ENCODE peak calls at places on chromosomes 11 and 22, in four cellular contexts. One of them, this sample, is unnamed.

GRCh38 chr11:533049-533585 is 2.3 kb downstream of the HRAS start:
- DNase-seq in GM12878: no peak
- DNase-seq in K562: no peak
- DNase-seq in A549: no peak
- DNase-seq in this sample: no peak

GRCh38 chr11:125084761-125085231 is 21.7 kb downstream of the SLC37A2 start:
- DNase-seq in GM12878: no peak
- DNase-seq in K562: no peak
- DNase-seq in A549: no peak
- DNase-seq in this sample: no peak

GRCh38 chr11:359181-359714 is 10.1 kb upstream of the B4GALNT4 start:
- DNase-seq in K562: no peak
- DNase-seq in GM12878: no peak
- DNase-seq in A549: no peak
- DNase-seq in this sample: no peak

GRCh38 chr11:113871331-113871730 is 4.0 kb downstream of the USP28 start:
- DNase-seq in K562: no peak
- DNase-seq in GM12878: no peak
- DNase-seq in A549: no peak
- DNase-seq in this sample: no peak

GRCh38 chr11:107929611-107930200 is 1.5 kb downstream of the RAB39A start:
- DNase-seq in K562: no peak
- DNase-seq in GM12878: no peak
- DNase-seq in A549: no peak
- DNase-seq in this sample: no peak

GRCh38 chr11:121137005-121137404 is 36.0 kb downstream of the TECTA start:
- DNase-seq in GM12878: no peak
- DNase-seq in K562: no peak
- DNase-seq in A549: no peak
- DNase-seq in this sample: no peak

GRCh38 chr22:43743929-43744643 is 68.0 kb downstream of the EFCAB6 start:
- DNase-seq in K562: no peak
- DNase-seq in A549: no peak
- DNase-seq in GM12878: no peak
- DNase-seq in this sample: no peak

GRCh38 chr11:117146521-117146920 is 2.4 kb downstream of the PAFAH1B2 start:
- DNase-seq in A549: no peak
- DNase-seq in GM12878: no peak
- DNase-seq in K562: no peak
- DNase-seq in this sample: no peak

GRCh38 chr11:60985991-60986915 is 14.8 kb downstream of the CD6 start:
- DNase-seq in K562: no peak
- DNase-seq in A549: peak
- DNase-seq in GM12878: no peak
- DNase-seq in this sample: no peak

GRCh38 chr22:18116634-18117033 is 6.0 kb downstream of the TUBA8 start:
- DNase-seq in GM12878: no peak
- DNase-seq in K562: no peak
- DNase-seq in A549: no peak
- DNase-seq in this sample: no peak

GRCh38 chr11:62223095-62223494 is 14.6 kb downstream of the SCGB2A1 start:
- DNase-seq in GM12878: no peak
- DNase-seq in A549: peak
- DNase-seq in K562: no peak
- DNase-seq in this sample: no peak

GRCh38 chr22:47279337-47279736 is 516.9 kb downstream of the TBC1D22A start:
- DNase-seq in GM12878: no peak
- DNase-seq in A549: no peak
- DNase-seq in K562: no peak
- DNase-seq in this sample: no peak

GRCh38 chr22:49930596-49931412 is 12.4 kb downstream of the CRELD2 start:
- DNase-seq in GM12878: peak
- DNase-seq in K562: peak
- DNase-seq in A549: peak
- DNase-seq in this sample: peak

GRCh38 chr11:27703453-27703852 is 3.2 kb upstream of the BDNF start:
- DNase-seq in GM12878: no peak
- DNase-seq in A549: peak
- DNase-seq in K562: no peak
- DNase-seq in this sample: no peak

GRCh38 chr11:104370478-104370877 is 206.5 kb upstream of the PDGFD start:
- DNase-seq in K562: no peak
- DNase-seq in GM12878: no peak
- DNase-seq in A549: no peak
- DNase-seq in this sample: no peak

GRCh38 chr11:96254087-96254486 is 88.9 kb downstream of the MAML2 start:
- DNase-seq in K562: no peak
- DNase-seq in A549: no peak
- DNase-seq in GM12878: peak
- DNase-seq in this sample: peak

GRCh38 chr11:13105237-13105844 is 96.2 kb downstream of the RASSF10 start:
- DNase-seq in A549: no peak
- DNase-seq in GM12878: no peak
- DNase-seq in K562: peak
- DNase-seq in this sample: no peak
- TF ChIP-seq BHLHE40 in A549: no peak
- TF ChIP-seq BHLHE40 in GM12878: no peak
- TF ChIP-seq BHLHE40 in K562: no peak
- TF ChIP-seq BHLHE40 in this sample: no peak

GRCh38 chr22:37202001-37202555 is 10.2 kb downstream of the SSTR3 start:
- DNase-seq in GM12878: no peak
- DNase-seq in A549: no peak
- DNase-seq in K562: no peak
- DNase-seq in this sample: no peak

GRCh38 chr22:37199839-37200161 is 11.8 kb upstream of the C1QTNF6 start:
- DNase-seq in A549: no peak
- DNase-seq in GM12878: no peak
- DNase-seq in K562: no peak
- DNase-seq in this sample: peak

GRCh38 chr22:37199103-37199838 is 11.2 kb upstream of the C1QTNF6 start:
- DNase-seq in A549: peak
- DNase-seq in K562: peak
- DNase-seq in GM12878: peak
- DNase-seq in this sample: peak

GRCh38 chr22:37202706-37203105 is 9.6 kb downstream of the SSTR3 start:
- DNase-seq in GM12878: no peak
- DNase-seq in A549: no peak
- DNase-seq in K562: no peak
- DNase-seq in this sample: no peak

GRCh38 chr22:37201066-37201820 is 11.0 kb downstream of the SSTR3 start:
- DNase-seq in GM12878: no peak
- DNase-seq in K562: no peak
- DNase-seq in A549: no peak
- DNase-seq in this sample: no peak
- TF ChIP-seq POLR2AphosphoS2 in GM12878: no peak
- TF ChIP-seq POLR2AphosphoS2 in K562: no peak
- TF ChIP-seq POLR2AphosphoS2 in A549: no peak
- TF ChIP-seq POLR2AphosphoS2 in this sample: no peak

GRCh38 chr22:28773461-28773867 is 969 bp downstream of the CCDC117 start:
- DNase-seq in A549: no peak
- DNase-seq in K562: no peak
- DNase-seq in GM12878: peak
- DNase-seq in this sample: no peak
- TF ChIP-seq BHLHE40 in A549: no peak
- TF ChIP-seq BHLHE40 in K562: no peak
- TF ChIP-seq BHLHE40 in GM12878: peak
- TF ChIP-seq BHLHE40 in this sample: no peak

GRCh38 chr11:77147668-77148321 is 19.7 kb downstream of the MYO7A start:
- DNase-seq in A549: no peak
- DNase-seq in GM12878: no peak
- DNase-seq in K562: no peak
- DNase-seq in this sample: no peak
- TF ChIP-seq POLR2AphosphoS2 in A549: no peak
- TF ChIP-seq POLR2AphosphoS2 in GM12878: no peak
- TF ChIP-seq POLR2AphosphoS2 in K562: no peak
- TF ChIP-seq POLR2AphosphoS2 in this sample: no peak

GRCh38 chr11:15889972-15890371 is 466.4 kb downstream of the SOX6 start:
- DNase-seq in A549: no peak
- DNase-seq in K562: no peak
- DNase-seq in GM12878: no peak
- DNase-seq in this sample: no peak

GRCh38 chr11:15896544-15896943 is 459.8 kb downstream of the SOX6 start:
- DNase-seq in A549: no peak
- DNase-seq in GM12878: no peak
- DNase-seq in K562: no peak
- DNase-seq in this sample: no peak

GRCh38 chr11:15896026-15896425 is 460.3 kb downstream of the SOX6 start:
- DNase-seq in K562: no peak
- DNase-seq in A549: no peak
- DNase-seq in GM12878: no peak
- DNase-seq in this sample: no peak

GRCh38 chr11:15889353-15889752 is 467.0 kb downstream of the SOX6 start:
- DNase-seq in GM12878: no peak
- DNase-seq in A549: no peak
- DNase-seq in K562: peak
- DNase-seq in this sample: no peak

GRCh38 chr11:15893080-15893492 is 463.3 kb downstream of the SOX6 start:
- DNase-seq in GM12878: no peak
- DNase-seq in K562: peak
- DNase-seq in A549: no peak
- DNase-seq in this sample: no peak
- TF ChIP-seq BHLHE40 in GM12878: no peak
- TF ChIP-seq BHLHE40 in K562: no peak
- TF ChIP-seq BHLHE40 in A549: no peak
- TF ChIP-seq BHLHE40 in this sample: no peak

DNA sequence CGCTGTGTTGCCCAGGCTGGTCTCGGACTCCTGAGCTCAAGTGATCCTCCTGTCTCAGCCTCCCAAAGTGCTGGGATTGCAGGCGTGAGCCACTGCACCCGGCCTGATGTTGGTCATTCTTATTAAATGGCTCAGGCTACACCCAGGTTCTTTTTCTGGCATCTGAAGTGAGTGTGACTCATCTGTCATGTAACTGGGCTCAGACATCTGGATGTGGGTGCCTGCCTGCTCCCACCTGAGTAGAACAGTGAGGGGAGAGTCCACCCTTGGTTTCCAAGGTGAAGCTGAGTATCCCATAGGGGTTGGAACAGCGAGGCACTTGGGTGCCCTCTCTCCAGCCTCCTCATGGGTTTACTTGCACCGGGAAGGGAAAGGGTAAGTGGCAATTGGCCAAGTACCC is 36.7 kb upstream of the EIF3D start:
- DNase-seq in A549: no peak
- DNase-seq in GM12878: no peak
- DNase-seq in K562: no peak
- DNase-seq in this sample: no peak
- TF ChIP-seq POLR2AphosphoS2 in A549: no peak
- TF ChIP-seq POLR2AphosphoS2 in GM12878: no peak
- TF ChIP-seq POLR2AphosphoS2 in K562: no peak
- TF ChIP-seq POLR2AphosphoS2 in this sample: no peak

GRCh38 chr11:19890308-19890707 is 177.7 kb downstream of the NAV2 start:
- DNase-seq in K562: no peak
- DNase-seq in GM12878: no peak
- DNase-seq in A549: peak
- DNase-seq in this sample: no peak
- TF ChIP-seq BHLHE40 in K562: no peak
- TF ChIP-seq BHLHE40 in GM12878: no peak
- TF ChIP-seq BHLHE40 in A549: no peak
- TF ChIP-seq BHLHE40 in this sample: no peak

DNA sequence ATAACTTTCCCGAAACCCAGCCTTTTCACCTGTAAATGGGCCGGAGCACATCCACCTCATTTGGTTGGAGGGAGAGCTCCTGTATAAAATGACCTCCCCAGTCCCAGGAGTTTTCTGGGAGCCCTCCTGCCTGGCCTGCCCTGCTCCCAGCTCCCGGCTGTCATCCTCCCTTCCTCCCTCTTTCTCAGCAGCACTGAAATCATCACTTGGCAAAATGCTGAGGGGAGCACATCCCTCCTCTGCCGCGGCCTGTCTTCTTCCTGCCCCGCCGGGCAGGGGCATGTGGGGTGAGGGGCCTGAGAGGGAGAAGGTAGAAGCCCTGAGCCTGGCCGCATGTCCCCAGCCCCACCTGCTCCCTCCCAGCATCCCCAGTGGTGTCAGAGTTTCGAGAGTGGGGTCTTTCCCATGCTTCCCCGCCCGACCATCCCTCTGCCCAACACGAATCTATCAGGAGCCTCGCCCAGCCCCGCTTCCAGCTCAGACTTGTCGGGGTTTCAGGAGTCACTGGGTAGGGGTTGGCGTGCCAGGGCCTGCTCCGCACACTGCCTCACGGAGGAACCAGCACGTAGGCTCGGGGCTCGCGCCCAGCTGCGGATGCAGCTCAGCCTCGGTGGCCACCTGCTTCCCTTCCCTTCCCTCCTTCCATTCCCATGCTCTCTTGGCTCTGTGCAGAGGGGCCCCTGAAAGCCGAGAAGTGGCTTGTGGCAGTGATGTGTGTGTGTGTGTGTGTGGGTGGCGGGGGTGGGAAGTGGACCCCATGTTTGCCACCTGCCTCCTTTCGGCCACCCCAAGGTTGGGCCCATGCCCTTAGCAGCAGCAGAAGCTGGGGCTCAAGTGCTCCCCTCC is 37.1 kb downstream of the NECTIN1 start:
- DNase-seq in A549: no peak
- DNase-seq in K562: no peak
- DNase-seq in GM12878: no peak
- DNase-seq in this sample: no peak
- TF ChIP-seq POLR2AphosphoS2 in A549: no peak
- TF ChIP-seq POLR2AphosphoS2 in K562: no peak
- TF ChIP-seq POLR2AphosphoS2 in GM12878: no peak
- TF ChIP-seq POLR2AphosphoS2 in this sample: no peak

This sample was measured in HepG2.